ENCODE peak calls at places on chromosomes 6 and 20, in nine cellular contexts. One of them, this sample, is unnamed. For H3K36me3, the result is how much of the 10 kb centered on the place peaks cover.

GRCh38 chr20:52746768-52747167 is 225.4 kb upstream of the TSHZ2 start:
- DNase-seq in mesendoderm: no peak
- DNase-seq in fibroblast of lung: no peak
- DNase-seq in HepG2: no peak
- DNase-seq in GM23248: peak
- DNase-seq in SK-N-SH: peak
- DNase-seq in IMR-90: no peak
- DNase-seq in mammary epithelial cell: no peak
- DNase-seq in neural progenitor cell: no peak
- DNase-seq in this sample: no peak

GRCh38 chr6:45531999-45532605 is 154.4 kb upstream of the SUPT3H start:
- DNase-seq in fibroblast of lung: no peak
- DNase-seq in SK-N-SH: no peak
- DNase-seq in mesendoderm: no peak
- DNase-seq in GM23248: no peak
- DNase-seq in HepG2: no peak
- DNase-seq in IMR-90: no peak
- DNase-seq in mammary epithelial cell: no peak
- DNase-seq in neural progenitor cell: no peak
- DNase-seq in this sample: no peak

GRCh38 chr6:167549187-167549586 is 224.3 kb downstream of the TTLL2 start:
- DNase-seq in neural progenitor cell: no peak
- DNase-seq in mammary epithelial cell: no peak
- DNase-seq in fibroblast of lung: no peak
- DNase-seq in IMR-90: no peak
- DNase-seq in HepG2: no peak
- DNase-seq in SK-N-SH: no peak
- DNase-seq in mesendoderm: no peak
- DNase-seq in GM23248: no peak
- DNase-seq in this sample: no peak

GRCh38 chr20:63004607-63005211 is 2.1 kb downstream of the BHLHE23 start:
- DNase-seq in GM23248: peak
- DNase-seq in HepG2: no peak
- DNase-seq in mammary epithelial cell: no peak
- DNase-seq in neural progenitor cell: peak
- DNase-seq in fibroblast of lung: no peak
- DNase-seq in IMR-90: no peak
- DNase-seq in mesendoderm: no peak
- DNase-seq in SK-N-SH: no peak
- DNase-seq in this sample: no peak

GRCh38 chr20:10478930-10479329 is 43.8 kb downstream of the SLX4IP start:
- DNase-seq in mammary epithelial cell: no peak
- DNase-seq in IMR-90: no peak
- DNase-seq in mesendoderm: peak
- DNase-seq in HepG2: no peak
- DNase-seq in GM23248: no peak
- DNase-seq in fibroblast of lung: no peak
- DNase-seq in SK-N-SH: no peak
- DNase-seq in neural progenitor cell: no peak
- DNase-seq in this sample: no peak

GRCh38 chr6:138416201-138416600 is 12.2 kb downstream of the HEBP2 start:
- DNase-seq in GM23248: no peak
- DNase-seq in IMR-90: no peak
- DNase-seq in mammary epithelial cell: no peak
- DNase-seq in neural progenitor cell: no peak
- DNase-seq in HepG2: no peak
- DNase-seq in mesendoderm: peak
- DNase-seq in fibroblast of lung: no peak
- DNase-seq in SK-N-SH: no peak
- DNase-seq in this sample: no peak

GRCh38 chr20:64103871-64104666 is 3.3 kb downstream of the NPBWR2 start:
- DNase-seq in GM23248: no peak
- DNase-seq in fibroblast of lung: no peak
- DNase-seq in mesendoderm: no peak
- DNase-seq in SK-N-SH: no peak
- DNase-seq in neural progenitor cell: no peak
- DNase-seq in mammary epithelial cell: no peak
- DNase-seq in IMR-90: no peak
- DNase-seq in HepG2: no peak
- DNase-seq in this sample: no peak

GRCh38 chr6:148513145-148514071 is 170.8 kb downstream of the SASH1 start:
- DNase-seq in fibroblast of lung: peak
- DNase-seq in neural progenitor cell: no peak
- DNase-seq in IMR-90: peak
- DNase-seq in mesendoderm: peak
- DNase-seq in SK-N-SH: no peak
- DNase-seq in mammary epithelial cell: no peak
- DNase-seq in GM23248: peak
- DNase-seq in HepG2: no peak
- DNase-seq in this sample: no peak

GRCh38 chr6:7073810-7074525 is 33.8 kb upstream of the RREB1 start:
- DNase-seq in fibroblast of lung: no peak
- DNase-seq in neural progenitor cell: no peak
- DNase-seq in mammary epithelial cell: no peak
- DNase-seq in HepG2: no peak
- DNase-seq in IMR-90: no peak
- DNase-seq in GM23248: no peak
- DNase-seq in mesendoderm: no peak
- DNase-seq in SK-N-SH: no peak
- DNase-seq in this sample: no peak

DNA sequence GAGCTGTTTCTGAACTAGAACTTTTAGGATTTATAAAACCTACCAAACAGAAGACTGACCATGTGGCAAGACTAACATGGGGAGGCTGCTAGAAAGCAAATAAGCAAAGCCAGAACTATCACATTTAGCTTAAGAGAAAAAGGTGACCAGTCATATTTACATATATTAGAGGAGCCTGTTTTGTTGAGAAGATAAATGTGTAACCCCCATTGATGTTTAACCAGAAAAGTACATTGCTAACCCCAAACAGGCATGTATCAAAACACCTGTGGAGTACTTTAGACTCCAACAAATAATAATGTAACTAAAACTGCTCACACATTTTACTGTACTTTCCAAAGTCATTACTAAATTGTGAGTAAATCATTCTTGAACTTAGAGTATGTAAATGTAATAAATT is 35.0 kb downstream of the AKIRIN2 start:
- DNase-seq in IMR-90: no peak
- DNase-seq in GM23248: no peak
- DNase-seq in mesendoderm: no peak
- DNase-seq in mammary epithelial cell: no peak
- DNase-seq in HepG2: no peak
- DNase-seq in neural progenitor cell: no peak
- DNase-seq in fibroblast of lung: no peak
- DNase-seq in SK-N-SH: no peak
- DNase-seq in this sample: no peak
- H3K36me3 ChIP-seq in IMR-90: under half
- H3K36me3 ChIP-seq in GM23248: under half
- H3K36me3 ChIP-seq in mesendoderm: under half
- H3K36me3 ChIP-seq in mammary epithelial cell: under half
- H3K36me3 ChIP-seq in HepG2: under half
- H3K36me3 ChIP-seq in neural progenitor cell: under half
- H3K36me3 ChIP-seq in fibroblast of lung: under half
- H3K36me3 ChIP-seq in SK-N-SH: under half
- H3K36me3 ChIP-seq in this sample: half or more

DNA sequence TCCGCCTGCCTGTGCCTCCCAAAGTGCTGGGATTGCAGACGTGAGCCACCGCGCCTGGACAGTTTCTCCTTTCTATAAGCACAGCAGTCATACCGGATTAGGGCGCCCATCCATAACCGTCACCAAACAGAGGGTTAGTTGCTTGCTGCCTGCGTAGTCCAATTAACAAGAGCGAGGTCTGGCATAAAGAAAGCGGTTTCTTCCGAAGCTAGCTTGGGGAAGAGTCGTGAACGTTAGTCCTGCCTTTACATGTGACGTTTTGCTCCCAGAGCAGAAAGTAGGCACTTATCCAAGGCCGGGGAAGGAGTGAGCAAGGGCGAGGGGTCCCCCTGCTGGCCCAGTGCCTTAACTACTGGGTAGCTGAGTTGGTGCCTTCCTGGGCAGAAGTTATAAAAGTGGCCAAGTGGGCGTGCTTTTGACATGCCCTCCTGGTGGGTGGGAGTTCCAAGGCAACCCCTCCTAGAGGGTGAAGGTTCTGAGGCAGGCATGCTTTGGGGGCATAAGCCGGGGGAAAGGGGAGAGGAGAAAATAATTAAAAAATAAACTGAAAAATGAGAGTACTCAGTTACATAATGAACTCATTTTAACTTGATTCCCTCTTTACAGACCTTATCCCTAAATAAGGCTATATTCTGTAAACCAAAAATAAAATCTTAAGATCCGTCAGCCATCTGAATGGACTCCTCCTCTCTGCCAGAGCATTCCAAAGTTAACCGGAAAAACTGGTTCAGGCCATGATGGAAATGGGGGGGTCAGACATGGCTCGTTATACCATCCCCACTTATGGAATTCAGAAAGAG is 88.0 kb downstream of the FAM217A start:
- DNase-seq in HepG2: peak
- DNase-seq in mesendoderm: peak
- DNase-seq in IMR-90: peak
- DNase-seq in SK-N-SH: peak
- DNase-seq in fibroblast of lung: peak
- DNase-seq in mammary epithelial cell: peak
- DNase-seq in neural progenitor cell: peak
- DNase-seq in GM23248: peak
- DNase-seq in this sample: peak
- H3K4me2 ChIP-seq in HepG2: peak
- H3K4me2 ChIP-seq in mesendoderm: no peak
- H3K4me2 ChIP-seq in IMR-90: peak
- H3K4me2 ChIP-seq in SK-N-SH: peak
- H3K4me2 ChIP-seq in fibroblast of lung: peak
- H3K4me2 ChIP-seq in mammary epithelial cell: peak
- H3K4me2 ChIP-seq in neural progenitor cell: peak
- H3K4me2 ChIP-seq in GM23248: peak
- H3K4me2 ChIP-seq in this sample: no peak

DNA sequence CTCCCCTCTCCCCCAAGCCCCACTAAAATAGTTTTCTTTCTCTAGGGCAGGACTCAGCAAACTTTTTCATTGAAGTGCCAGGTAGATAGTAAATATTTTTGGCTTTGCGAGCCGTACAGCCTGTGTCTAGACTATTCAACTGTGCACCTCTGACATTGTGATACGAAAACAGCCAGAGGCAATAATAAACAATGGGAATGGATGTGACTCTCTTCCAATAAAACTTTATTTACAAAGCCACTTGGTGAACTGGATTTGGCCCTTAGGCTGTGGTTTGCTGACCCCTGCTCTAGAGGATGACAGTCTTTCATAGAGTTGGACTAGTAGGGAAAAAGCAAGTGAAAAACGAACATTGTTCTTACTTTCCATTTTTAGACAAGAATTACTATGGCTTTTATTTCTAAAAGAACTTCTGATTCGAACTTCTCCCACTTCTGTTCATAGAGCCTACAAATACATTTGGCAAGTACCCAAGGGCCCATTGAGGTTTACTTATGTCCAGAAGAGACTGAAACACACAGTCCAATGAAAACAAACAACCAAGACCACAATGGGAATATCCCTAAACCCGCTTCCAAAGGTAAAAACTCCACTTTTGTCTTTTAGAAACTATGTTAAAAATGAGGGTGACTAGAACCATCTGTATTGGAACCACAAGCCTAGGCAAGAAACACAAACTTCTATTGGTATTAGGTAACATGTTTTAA is 46.4 kb upstream of the CDKAL1 start:
- DNase-seq in neural progenitor cell: no peak
- DNase-seq in SK-N-SH: no peak
- DNase-seq in mesendoderm: no peak
- DNase-seq in HepG2: no peak
- DNase-seq in fibroblast of lung: peak
- DNase-seq in mammary epithelial cell: no peak
- DNase-seq in GM23248: no peak
- DNase-seq in IMR-90: peak
- DNase-seq in this sample: no peak
- H3K9ac ChIP-seq in neural progenitor cell: no peak
- H3K9ac ChIP-seq in SK-N-SH: no peak
- H3K9ac ChIP-seq in mesendoderm: no peak
- H3K9ac ChIP-seq in HepG2: no peak
- H3K9ac ChIP-seq in fibroblast of lung: no peak
- H3K9ac ChIP-seq in mammary epithelial cell: no peak
- H3K9ac ChIP-seq in GM23248: no peak
- H3K9ac ChIP-seq in IMR-90: no peak
- H3K9ac ChIP-seq in this sample: no peak

DNA sequence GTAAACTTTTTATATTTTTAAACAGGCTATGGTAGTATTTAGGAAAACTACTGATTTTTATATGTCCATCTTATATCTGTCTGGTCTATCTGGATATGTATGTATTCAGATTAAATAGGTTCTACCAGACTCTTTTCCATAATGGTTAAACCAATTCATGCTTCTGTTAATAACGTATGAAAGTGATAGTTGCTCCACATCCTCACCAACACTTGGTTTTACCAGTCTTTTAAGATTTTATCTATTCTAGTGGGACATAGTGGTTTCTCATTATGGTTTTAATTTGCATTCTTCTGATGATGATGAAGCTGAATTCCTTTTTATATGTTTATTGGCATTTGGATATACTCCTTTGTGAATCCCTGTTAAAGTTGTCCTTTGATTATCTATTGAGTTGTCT is 56.1 kb downstream of the UBR2 start:
- DNase-seq in GM23248: no peak
- DNase-seq in mesendoderm: no peak
- DNase-seq in neural progenitor cell: no peak
- DNase-seq in SK-N-SH: no peak
- DNase-seq in mammary epithelial cell: no peak
- DNase-seq in HepG2: no peak
- DNase-seq in IMR-90: no peak
- DNase-seq in fibroblast of lung: no peak
- DNase-seq in this sample: no peak
- H3K36me3 ChIP-seq in GM23248: under half
- H3K36me3 ChIP-seq in mesendoderm: under half
- H3K36me3 ChIP-seq in neural progenitor cell: under half
- H3K36me3 ChIP-seq in SK-N-SH: under half
- H3K36me3 ChIP-seq in mammary epithelial cell: under half
- H3K36me3 ChIP-seq in HepG2: under half
- H3K36me3 ChIP-seq in IMR-90: under half
- H3K36me3 ChIP-seq in fibroblast of lung: under half
- H3K36me3 ChIP-seq in this sample: half or more

This sample was measured in DND-41.